ENCODE peak calls at places on chromosomes 3 and 15, in five cellular contexts. C, K, U, X and P are unnamed samples.

GRCh38 chr3:193190387-193190786 is 50.6 kb upstream of the PLAAT1 start:
- DNase-seq in C (peak), K (peak), U (no peak), X (peak), P (no peak)

GRCh38 chr15:67927501-67928156 is 87.8 kb upstream of the RNU6-1 start:
- DNase-seq in C (no peak), K (no peak), U (peak), X (no peak), P (peak)

GRCh38 chr15:75225951-75226732 is 24.5 kb downstream of the C15orf39 start:
- DNase-seq in C (no peak), K (no peak), U (no peak), X (no peak), P (no peak)

GRCh38 chr3:65020780-65021179 is 333.0 kb upstream of the ADAMTS9 start:
- DNase-seq in C (no peak), K (no peak), U (no peak), X (no peak), P (no peak)

GRCh38 chr3:50334339-50335075 is 6.1 kb downstream of the RASSF1 start:
- DNase-seq in C (no peak), K (no peak), U (no peak), X (no peak), P (no peak)

GRCh38 chr3:169861871-169862270 is 7.9 kb downstream of the LRRC31 start:
- DNase-seq in C (no peak), K (no peak), U (no peak), X (no peak), P (no peak)

GRCh38 chr3:192570757-192571156 is 156.6 kb downstream of the FGF12 start:
- DNase-seq in C (no peak), K (no peak), U (no peak), X (no peak), P (no peak)

GRCh38 chr15:63971427-63971805 is 74.9 kb downstream of the DAPK2 start:
- DNase-seq in C (peak), K (peak), U (no peak), X (no peak), P (no peak)

GRCh38 chr3:182533394-182533793 is 259.9 kb upstream of the ATP11B start:
- DNase-seq in C (no peak), K (no peak), U (no peak), X (no peak), P (no peak)

GRCh38 chr15:60782316-60782715 is 303.4 kb upstream of the ICE2 start:
- DNase-seq in C (no peak), K (no peak), U (no peak), X (no peak), P (no peak)

GRCh38 chr3:98556164-98557130 is 24.7 kb downstream of the GPR15 start:
- DNase-seq in C (no peak), K (peak), U (no peak), X (no peak), P (no peak)

GRCh38 chr15:66603301-66604179 is 37.7 kb upstream of the LCTL start:
- DNase-seq in C (no peak), K (peak), U (peak), X (peak), P (peak)

GRCh38 chr15:89472785-89473256 is 23.6 kb downstream of the RHCG start:
- DNase-seq in C (no peak), K (peak), U (peak), X (peak), P (no peak)

GRCh38 chr15:72271895-72272212 is 500 bp downstream of the PARP6 start:
- DNase-seq in C (no peak), K (no peak), U (no peak), X (peak), P (no peak)

GRCh38 chr3:172031957-172032356 is 7.4 kb upstream of the FNDC3B start:
- DNase-seq in C (no peak), K (no peak), U (no peak), X (no peak), P (no peak)

GRCh38 chr3:53168175-53168923 is 7.3 kb downstream of the PRKCD start:
- DNase-seq in C (no peak), K (no peak), U (no peak), X (no peak), P (peak)